ENCODE peak calls at places on chromosome 15, in seven cellular contexts. Z, K, F, X, N, Y and H are unnamed samples.

GRCh38 chr15:56249080-56249479 is 5.4 kb upstream of the RFX7 start:
- DNase-seq in Z (no peak), K (peak), N (peak), Y (no peak), F (no peak), X (peak), H (peak)

GRCh38 chr15:43100971-43101370 is 4.9 kb downstream of the UBR1 start:
- DNase-seq in Y (no peak), Z (no peak), F (no peak), X (no peak), K (no peak), N (no peak), H (no peak)

GRCh38 chr15:63870403-63871209 is 36.9 kb upstream of the HERC1 start:
- DNase-seq in Z (peak), F (peak), X (peak), Y (peak), N (peak), K (peak), H (peak)

GRCh38 chr15:97995881-97996603 is 35.5 kb downstream of the ARRDC4 start:
- DNase-seq in Y (no peak), K (no peak), Z (no peak), N (peak), F (no peak), X (peak), H (peak)

GRCh38 chr15:29921130-29921601 is 98.9 kb upstream of the TJP1 start:
- DNase-seq in Z (no peak), K (no peak), Y (no peak), F (peak), N (peak), X (peak), H (no peak)

GRCh38 chr15:89496155-89497098 is at the start of gene RHCG:
- DNase-seq in F (peak), X (peak), K (peak), Y (peak), Z (peak), N (peak), H (peak)

GRCh38 chr15:91263632-91264477 is 163.8 kb downstream of the SV2B start:
- DNase-seq in Y (no peak), X (peak), F (no peak), K (peak), N (no peak), Z (no peak), H (no peak)

GRCh38 chr15:70437882-70438331 is 325.5 kb downstream of the UACA start:
- DNase-seq in Z (no peak), X (peak), K (no peak), N (peak), F (peak), Y (no peak), H (no peak)

GRCh38 chr15:80931191-80931590 is 58.4 kb downstream of the MESD start:
- DNase-seq in X (no peak), K (no peak), Y (no peak), Z (no peak), N (no peak), F (no peak), H (no peak)

GRCh38 chr15:90686435-90687218 is 30.5 kb upstream of the BLM start:
- DNase-seq in K (peak), F (no peak), Z (no peak), N (no peak), X (no peak), Y (no peak), H (no peak)

GRCh38 chr15:97915261-97915660 is 45.2 kb upstream of the ARRDC4 start:
- DNase-seq in F (no peak), Y (no peak), K (no peak), N (no peak), X (no peak), Z (no peak), H (no peak)

GRCh38 chr15:61749169-61749568 is 311.1 kb downstream of the VPS13C start:
- DNase-seq in Y (no peak), Z (no peak), N (no peak), X (no peak), K (no peak), F (no peak), H (no peak)

GRCh38 chr15:40217166-40217785 is 21.6 kb upstream of the PAK6 start:
- DNase-seq in X (peak), K (peak), Z (peak), F (peak), Y (no peak), N (no peak), H (peak)

DNA sequence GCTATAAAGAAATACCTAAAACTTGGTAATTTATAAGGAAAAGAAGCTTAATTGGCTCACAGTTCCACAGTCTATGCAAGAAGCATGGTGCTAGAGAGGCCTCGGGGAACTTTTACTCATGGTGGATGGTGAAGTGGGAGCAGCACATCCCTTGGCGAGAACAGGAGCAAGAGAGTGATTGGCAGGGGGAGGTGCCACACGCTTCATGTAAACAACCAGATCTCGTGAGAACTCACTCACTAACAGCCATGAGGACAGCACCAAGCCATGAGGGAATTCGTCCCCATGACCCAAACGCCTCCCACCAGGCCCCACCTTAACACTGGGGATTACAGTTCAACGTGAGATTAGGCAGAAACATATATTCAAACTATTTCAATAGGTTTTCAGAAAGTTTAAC is 28.0 kb downstream of the GABRB3 start:
- DNase-seq in K (no peak), N (no peak), F (no peak), Y (no peak), Z (no peak), X (peak), H (no peak)
- H4K8ac ChIP-seq in K (no peak), N (no peak), F (no peak), Y (no peak), Z (no peak), X (no peak), H (no peak)

DNA sequence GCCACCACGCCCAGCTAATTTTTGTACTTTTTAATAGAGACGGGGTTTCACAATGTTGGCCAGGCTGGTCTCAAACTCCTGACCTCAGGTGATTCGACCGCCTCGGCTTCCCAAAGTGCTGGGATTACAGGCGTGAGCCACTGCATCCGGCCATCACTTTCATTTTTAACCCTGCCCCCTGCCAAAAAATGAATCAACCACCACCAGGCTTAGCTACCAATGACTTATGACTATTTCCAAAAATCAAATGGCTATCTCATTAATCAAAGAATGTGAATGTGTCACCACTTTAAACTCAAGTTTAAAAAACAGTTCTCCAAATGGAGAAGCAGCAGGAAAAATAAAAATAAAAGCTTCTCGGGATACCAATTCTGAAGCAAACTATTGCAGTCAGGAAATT is 20.2 kb downstream of the CEP152 start:
- DNase-seq in N (no peak), X (no peak), K (no peak), Z (no peak), F (no peak), Y (no peak), H (no peak)
- H4K8ac ChIP-seq in N (no peak), X (no peak), K (no peak), Z (no peak), F (no peak), Y (no peak), H (no peak)

GRCh38 chr15:59894835-59895234 is 109.3 kb upstream of the FOXB1 start:
- DNase-seq in X (no peak), Z (no peak), N (no peak), Y (no peak), K (no peak), F (no peak), H (no peak)
- H4K8ac ChIP-seq in X (no peak), Z (no peak), N (no peak), Y (no peak), K (no peak), F (no peak), H (no peak)

DNA sequence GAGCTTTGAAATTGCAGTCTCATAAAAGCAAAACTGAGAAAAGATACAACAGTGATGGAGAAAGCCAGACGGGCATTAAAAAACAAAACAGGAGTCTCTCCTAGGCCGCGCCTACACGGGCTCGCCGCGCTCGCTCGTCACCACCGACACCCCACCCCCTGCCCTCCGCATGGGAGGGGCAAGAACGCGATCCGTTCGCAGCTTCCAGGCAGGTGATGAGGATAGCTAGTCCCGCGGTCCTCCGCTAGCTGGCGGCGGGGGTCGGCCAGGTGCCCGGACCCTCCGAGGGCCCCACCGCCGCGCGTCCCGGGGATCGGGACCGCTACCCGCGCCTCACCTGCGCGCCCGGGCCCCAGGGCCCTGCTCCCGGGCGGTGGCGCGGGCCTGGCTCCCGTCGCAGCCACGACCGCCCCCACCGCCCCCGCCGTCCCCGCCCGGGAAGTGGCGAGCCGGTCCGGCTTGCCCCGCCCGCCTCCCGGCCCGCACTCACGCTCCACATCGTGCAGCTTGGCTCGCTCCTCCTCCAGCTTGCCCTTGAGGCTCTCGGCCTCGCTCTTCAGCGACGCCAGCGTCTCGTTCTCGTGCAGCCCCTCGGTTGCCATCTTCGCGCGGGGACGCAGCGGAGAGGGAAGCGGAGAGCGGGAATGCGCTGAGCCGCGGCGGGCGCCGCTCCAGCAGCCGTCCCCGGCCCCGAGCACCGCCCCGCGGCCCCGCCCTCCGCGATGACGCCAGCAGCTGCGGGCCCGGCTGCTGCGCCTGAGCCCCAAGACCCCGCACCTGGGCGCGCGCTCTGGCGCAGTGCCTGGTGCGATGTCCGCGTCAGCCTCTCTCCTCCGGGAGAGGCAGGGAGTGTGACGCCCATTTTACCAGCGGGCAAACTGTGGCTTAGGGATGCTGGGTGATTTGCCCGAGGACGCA is 11.7 kb downstream of the GNB5 start:
- DNase-seq in X (peak), Y (peak), N (peak), Z (peak), F (peak), K (peak), H (peak)
- H4K8ac ChIP-seq in X (no peak), Y (peak), N (no peak), Z (no peak), F (peak), K (peak), H (peak)

GRCh38 chr15:77517579-77517978 is 96.9 kb downstream of the HMG20A start:
- DNase-seq in Y (no peak), K (no peak), N (no peak), X (no peak), Z (no peak), F (no peak), H (no peak)
- H4K8ac ChIP-seq in Y (no peak), K (no peak), N (no peak), X (no peak), Z (no peak), F (no peak), H (peak)

DNA sequence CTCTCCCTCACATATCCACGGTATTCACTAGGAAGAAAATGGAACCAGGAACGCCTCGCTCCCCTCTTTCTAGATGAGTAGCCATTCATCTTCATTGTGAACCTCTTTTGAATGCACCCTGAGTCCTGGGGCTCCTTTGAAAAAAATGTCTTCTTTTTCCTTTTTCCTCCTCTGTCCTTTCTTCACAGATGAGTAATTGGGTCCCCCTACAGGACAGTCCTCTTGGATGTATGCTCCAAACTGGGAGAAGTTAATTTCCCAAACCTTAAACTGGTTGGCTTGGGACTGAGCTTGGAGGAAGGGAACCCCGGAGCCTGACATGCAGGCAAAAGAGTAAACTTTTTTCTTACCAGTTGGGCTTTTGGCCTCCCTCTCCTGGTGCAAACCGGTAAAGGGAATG is 108.8 kb downstream of the DPH6 start:
- DNase-seq in F (no peak), N (peak), X (peak), Z (no peak), K (peak), Y (no peak), H (peak)
- H4K8ac ChIP-seq in F (peak), N (no peak), X (no peak), Z (no peak), K (no peak), Y (no peak), H (peak)